ENCODE peak calls at places on chromosomes 6 and 20, in seven cellular contexts. One of them, this sample, is unnamed. For H3K36me3, the result is how much of the 10 kb centered on the place peaks cover.

GRCh38 chr6:51541847-51542246 is 545.6 kb downstream of the PKHD1 start:
- DNase-seq in stomach: no peak
- DNase-seq in adrenal gland: no peak
- DNase-seq in body of pancreas: no peak
- DNase-seq in hepatocyte: peak
- DNase-seq in HepG2: no peak
- DNase-seq in ascending aorta: no peak
- DNase-seq in this sample: no peak

GRCh38 chr6:43817192-43817591 is 47.2 kb downstream of the VEGFA start:
- DNase-seq in stomach: peak
- DNase-seq in adrenal gland: peak
- DNase-seq in body of pancreas: peak
- DNase-seq in hepatocyte: peak
- DNase-seq in HepG2: peak
- DNase-seq in ascending aorta: no peak
- DNase-seq in this sample: no peak

GRCh38 chr20:37329481-37330165 is 16.3 kb upstream of the SRC start:
- DNase-seq in stomach: no peak
- DNase-seq in adrenal gland: no peak
- DNase-seq in body of pancreas: no peak
- DNase-seq in hepatocyte: no peak
- DNase-seq in HepG2: peak
- DNase-seq in ascending aorta: no peak
- DNase-seq in this sample: no peak

GRCh38 chr6:89530982-89531381 is 98.0 kb downstream of the ANKRD6 start:
- DNase-seq in stomach: no peak
- DNase-seq in adrenal gland: no peak
- DNase-seq in body of pancreas: no peak
- DNase-seq in hepatocyte: no peak
- DNase-seq in HepG2: no peak
- DNase-seq in ascending aorta: no peak
- DNase-seq in this sample: no peak

GRCh38 chr6:11218077-11218392 is 14.4 kb downstream of the NEDD9 start:
- DNase-seq in stomach: no peak
- DNase-seq in adrenal gland: no peak
- DNase-seq in body of pancreas: no peak
- DNase-seq in hepatocyte: no peak
- DNase-seq in HepG2: no peak
- DNase-seq in ascending aorta: no peak
- DNase-seq in this sample: no peak

GRCh38 chr20:47479506-47479905 is 22.2 kb upstream of the NCOA3 start:
- DNase-seq in stomach: no peak
- DNase-seq in adrenal gland: no peak
- DNase-seq in body of pancreas: no peak
- DNase-seq in hepatocyte: no peak
- DNase-seq in HepG2: no peak
- DNase-seq in ascending aorta: no peak
- DNase-seq in this sample: no peak

GRCh38 chr6:32178547-32179440 is 589 bp downstream of the RNF5 start:
- DNase-seq in stomach: no peak
- DNase-seq in adrenal gland: no peak
- DNase-seq in body of pancreas: no peak
- DNase-seq in hepatocyte: peak
- DNase-seq in HepG2: no peak
- DNase-seq in ascending aorta: no peak
- DNase-seq in this sample: no peak

GRCh38 chr20:58169441-58169840 is 59.0 kb downstream of the ANKRD60 start:
- DNase-seq in stomach: no peak
- DNase-seq in adrenal gland: no peak
- DNase-seq in body of pancreas: no peak
- DNase-seq in hepatocyte: no peak
- DNase-seq in HepG2: no peak
- DNase-seq in ascending aorta: no peak
- DNase-seq in this sample: no peak

GRCh38 chr20:19074828-19075516 is 137.5 kb upstream of the SLC24A3 start:
- DNase-seq in stomach: no peak
- DNase-seq in adrenal gland: no peak
- DNase-seq in body of pancreas: peak
- DNase-seq in hepatocyte: no peak
- DNase-seq in HepG2: no peak
- DNase-seq in ascending aorta: no peak
- DNase-seq in this sample: no peak

GRCh38 chr6:113586413-113586812 is 270.7 kb upstream of the MARCKS start:
- DNase-seq in stomach: no peak
- DNase-seq in adrenal gland: no peak
- DNase-seq in body of pancreas: no peak
- DNase-seq in hepatocyte: no peak
- DNase-seq in HepG2: no peak
- DNase-seq in ascending aorta: no peak
- DNase-seq in this sample: no peak

GRCh38 chr6:140153703-140154102 is 779.3 kb upstream of the CITED2 start:
- DNase-seq in stomach: no peak
- DNase-seq in adrenal gland: no peak
- DNase-seq in body of pancreas: no peak
- DNase-seq in hepatocyte: no peak
- DNase-seq in HepG2: no peak
- DNase-seq in ascending aorta: no peak
- DNase-seq in this sample: no peak

GRCh38 chr20:50916257-50916656 is 15.0 kb downstream of the ADNP start:
- DNase-seq in stomach: no peak
- DNase-seq in adrenal gland: no peak
- DNase-seq in body of pancreas: no peak
- DNase-seq in hepatocyte: peak
- DNase-seq in HepG2: no peak
- DNase-seq in ascending aorta: no peak
- DNase-seq in this sample: no peak

GRCh38 chr20:63843222-63843621 is 12.2 kb upstream of the ZBTB46 start:
- DNase-seq in stomach: no peak
- DNase-seq in adrenal gland: no peak
- DNase-seq in body of pancreas: no peak
- DNase-seq in hepatocyte: no peak
- DNase-seq in HepG2: no peak
- DNase-seq in ascending aorta: no peak
- DNase-seq in this sample: no peak

DNA sequence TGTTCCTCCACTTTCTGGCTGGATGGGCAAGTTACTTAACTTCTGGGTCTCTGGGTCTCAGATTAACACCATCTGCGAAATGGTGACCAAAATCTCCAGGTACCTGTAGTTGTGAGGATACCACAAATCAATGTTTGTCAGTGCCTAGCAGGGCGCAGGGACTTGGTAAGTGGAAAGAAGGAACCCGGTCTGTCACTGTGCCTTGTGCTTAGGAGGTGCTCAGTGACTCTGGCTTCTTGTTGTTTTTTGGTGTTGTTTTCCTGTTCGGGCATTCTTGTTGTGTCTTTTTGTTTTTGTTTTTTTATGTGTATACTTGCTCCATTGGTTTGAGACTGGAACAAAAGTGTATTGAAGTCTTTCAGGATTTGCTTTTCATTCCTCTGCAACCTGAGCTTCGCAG is 17.8 kb downstream of the TM9SF4 start:
- DNase-seq in stomach: no peak
- DNase-seq in adrenal gland: no peak
- DNase-seq in body of pancreas: no peak
- DNase-seq in hepatocyte: no peak
- DNase-seq in HepG2: no peak
- DNase-seq in ascending aorta: no peak
- DNase-seq in this sample: no peak
- H3K36me3 ChIP-seq in stomach: under half
- H3K36me3 ChIP-seq in adrenal gland: under half
- H3K36me3 ChIP-seq in body of pancreas: under half
- H3K36me3 ChIP-seq in hepatocyte: under half
- H3K36me3 ChIP-seq in HepG2: under half
- H3K36me3 ChIP-seq in ascending aorta: under half
- H3K36me3 ChIP-seq in this sample: under half

GRCh38 chr6:42449917-42450313 is 1.8 kb downstream of the TRERF1 start:
- DNase-seq in stomach: no peak
- DNase-seq in adrenal gland: no peak
- DNase-seq in body of pancreas: no peak
- DNase-seq in hepatocyte: no peak
- DNase-seq in HepG2: no peak
- DNase-seq in ascending aorta: no peak
- DNase-seq in this sample: no peak
- TF ChIP-seq CTCF in stomach: no peak
- TF ChIP-seq CTCF in adrenal gland: no peak
- TF ChIP-seq CTCF in body of pancreas: no peak
- TF ChIP-seq CTCF in hepatocyte: no peak
- TF ChIP-seq CTCF in HepG2: no peak
- TF ChIP-seq CTCF in ascending aorta: no peak
- TF ChIP-seq CTCF in this sample: no peak

DNA sequence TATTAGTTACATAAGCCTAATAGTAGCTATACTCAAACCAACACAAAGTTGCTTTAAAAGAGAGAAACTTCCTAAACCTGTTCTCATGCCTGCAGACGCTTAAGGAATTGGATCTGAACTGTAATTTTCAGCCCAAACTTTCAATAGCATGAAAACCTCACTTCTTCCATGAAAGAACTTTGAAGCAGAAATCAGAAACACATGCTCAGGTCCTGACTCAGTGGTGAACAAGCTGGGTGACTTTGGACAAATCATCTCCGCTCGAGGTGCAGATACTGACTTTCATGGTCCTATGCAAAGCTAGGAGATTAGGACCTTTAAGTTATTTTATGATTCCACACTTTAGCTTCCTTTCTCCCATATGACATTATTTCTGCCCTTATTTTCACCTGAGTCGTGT is 36.5 kb downstream of the NOX3 start:
- DNase-seq in stomach: no peak
- DNase-seq in adrenal gland: no peak
- DNase-seq in body of pancreas: no peak
- DNase-seq in hepatocyte: no peak
- DNase-seq in HepG2: no peak
- DNase-seq in ascending aorta: no peak
- DNase-seq in this sample: no peak
- H3K4me3 ChIP-seq in stomach: no peak
- H3K4me3 ChIP-seq in adrenal gland: no peak
- H3K4me3 ChIP-seq in body of pancreas: no peak
- H3K4me3 ChIP-seq in hepatocyte: no peak
- H3K4me3 ChIP-seq in HepG2: no peak
- H3K4me3 ChIP-seq in ascending aorta: no peak
- H3K4me3 ChIP-seq in this sample: no peak

DNA sequence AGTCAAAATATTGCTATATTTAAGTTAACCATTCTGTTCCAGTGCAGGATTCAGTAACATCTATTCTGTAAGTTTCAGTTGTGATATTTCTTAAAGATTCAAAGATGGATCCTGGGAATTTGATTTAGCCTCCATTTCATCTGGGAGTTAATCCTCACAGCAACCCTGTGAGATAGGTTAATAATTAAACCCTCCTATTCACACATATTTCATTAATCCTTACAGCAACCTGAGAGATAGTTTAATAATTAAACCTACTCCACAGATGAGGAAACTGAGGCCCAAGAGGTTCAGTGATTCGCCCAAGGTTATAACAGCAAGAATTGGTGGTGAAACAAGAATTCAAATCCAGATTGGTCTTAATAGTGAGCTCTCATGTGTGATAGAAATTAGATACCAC is 10.9 kb upstream of the ZBTB2 start:
- DNase-seq in stomach: no peak
- DNase-seq in adrenal gland: no peak
- DNase-seq in body of pancreas: no peak
- DNase-seq in hepatocyte: no peak
- DNase-seq in HepG2: no peak
- DNase-seq in ascending aorta: no peak
- DNase-seq in this sample: no peak
- H3K36me3 ChIP-seq in stomach: under half
- H3K36me3 ChIP-seq in adrenal gland: under half
- H3K36me3 ChIP-seq in body of pancreas: under half
- H3K36me3 ChIP-seq in hepatocyte: under half
- H3K36me3 ChIP-seq in HepG2: under half
- H3K36me3 ChIP-seq in ascending aorta: under half
- H3K36me3 ChIP-seq in this sample: under half

DNA sequence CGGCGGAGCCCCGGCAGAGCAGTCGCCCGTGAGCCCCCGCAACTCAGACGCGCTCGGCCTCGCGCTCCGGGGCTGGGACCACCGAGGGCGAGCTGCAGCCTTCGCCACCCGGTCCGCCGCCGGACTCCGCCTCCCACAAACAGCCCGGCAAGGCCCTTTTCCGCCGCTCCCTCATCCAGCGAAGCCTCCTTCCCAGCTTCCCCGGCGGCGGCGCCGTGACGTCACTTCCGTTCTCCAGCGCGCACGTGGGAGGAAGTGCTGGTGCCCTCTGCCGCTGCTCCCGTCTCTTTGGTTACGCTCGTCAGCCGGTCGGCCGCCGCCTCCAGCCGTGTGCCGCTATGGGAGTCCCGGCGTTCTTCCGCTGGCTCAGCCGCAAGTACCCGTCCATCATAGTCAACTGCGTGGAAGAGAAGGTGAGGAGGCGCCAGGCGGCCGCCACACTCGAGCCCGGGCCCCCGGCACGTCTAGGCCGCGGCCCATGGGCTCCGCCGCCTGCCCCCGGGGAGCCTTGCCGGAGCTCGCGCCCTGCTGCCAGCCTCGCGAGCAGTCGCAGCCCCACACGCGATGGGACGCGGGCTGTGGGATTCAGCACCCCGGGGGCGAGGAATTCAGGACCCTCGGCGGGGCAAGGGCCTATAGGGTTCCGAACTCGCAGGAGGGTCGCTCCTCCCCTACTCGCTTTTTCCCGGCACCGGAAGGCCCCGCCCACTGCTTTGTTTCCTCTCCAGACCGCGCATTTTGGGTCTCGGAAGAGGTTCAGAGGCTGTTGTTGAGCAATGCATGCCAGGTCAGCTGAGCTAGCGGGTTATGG is at the start of gene XRN2:
- DNase-seq in stomach: peak
- DNase-seq in adrenal gland: peak
- DNase-seq in body of pancreas: peak
- DNase-seq in hepatocyte: peak
- DNase-seq in HepG2: peak
- DNase-seq in ascending aorta: peak
- DNase-seq in this sample: peak
- TF ChIP-seq CTCF in stomach: no peak
- TF ChIP-seq CTCF in adrenal gland: no peak
- TF ChIP-seq CTCF in body of pancreas: peak
- TF ChIP-seq CTCF in hepatocyte: no peak
- TF ChIP-seq CTCF in HepG2: peak
- TF ChIP-seq CTCF in ascending aorta: peak
- TF ChIP-seq CTCF in this sample: peak